ENCODE peak calls at places on chromosomes 16 and 17, in eight cellular contexts. Y is HS-27A; X is naive thymus-derived CD4-positive, alpha-beta T cell; C is ELR; K is skeletal muscle cell; D is stimulated activated CD4-positive, alpha-beta T cell treated with anti-CD3 and anti-CD28 coated beads, TNF-alpha, amount 100 ng/mL, for 1 hour; Z is hippocampal formation; V is K562. H is an unnamed sample.
A peak's percentile ranks its signal among the peaks of the same experiment; 100 is the strongest.

GRCh38 chr17:17749921-17750320 is 68.7 kb downstream of the RAI1 start:
- DNase-seq in Y (no peak), X (no peak), C (peak; percentile 59), K (no peak), D (no peak), Z (peak; percentile 58), V (peak; percentile 58), H (no peak)

GRCh38 chr16:58843675-58844074 is 109.6 kb upstream of the GOT2 start:
- DNase-seq in Y (no peak), X (no peak), C (peak; percentile 37), K (peak; percentile 7), D (no peak), Z (no peak), V (peak; percentile 53), H (no peak)

GRCh38 chr17:81030726-81031570 is 4.0 kb upstream of the BAIAP2 start:
- DNase-seq in Y (no peak), X (no peak), C (no peak), K (no peak), D (no peak), Z (no peak), V (no peak), H (no peak)

GRCh38 chr17:74816883-74817620 is 40.9 kb upstream of the NAT9 start:
- DNase-seq in Y (no peak), X (no peak), C (no peak), K (no peak), D (no peak), Z (no peak), V (no peak), H (no peak)

GRCh38 chr16:67022531-67023214 is 6.3 kb upstream of the CBFB start:
- DNase-seq in Y (no peak), X (no peak), C (no peak), K (no peak), D (no peak), Z (no peak), V (no peak), H (no peak)

GRCh38 chr17:17089206-17089550 is 46.9 kb downstream of the MPRIP start:
- DNase-seq in Y (no peak), X (no peak), C (no peak), K (no peak), D (no peak), Z (no peak), V (peak; percentile 22), H (no peak)

GRCh38 chr16:57781741-57782606 is 20.3 kb downstream of the KIFC3 start:
- DNase-seq in Y (no peak), X (no peak), C (peak; percentile 55), K (no peak), D (no peak), Z (no peak), V (no peak), H (no peak)

GRCh38 chr16:86584726-86585721 is 6.7 kb downstream of the FOXL1 start:
- DNase-seq in Y (peak; percentile 84), X (no peak), C (peak; percentile 83), K (no peak), D (no peak), Z (no peak), V (no peak), H (peak; percentile 58)

GRCh38 chr17:2947996-2948550 is 115.3 kb downstream of the OR1D5 start:
- DNase-seq in Y (no peak), X (no peak), C (no peak), K (no peak), D (no peak), Z (no peak), V (no peak), H (no peak)

GRCh38 chr17:13562271-13562800 is 39.4 kb downstream of the HS3ST3A1 start:
- DNase-seq in Y (no peak), X (no peak), C (peak; percentile 95), K (peak; percentile 89), D (no peak), Z (no peak), V (peak; percentile 49), H (no peak)

GRCh38 chr16:56634715-56635440 is 2.4 kb downstream of the MT1M start:
- DNase-seq in Y (no peak), X (no peak), C (no peak), K (no peak), D (no peak), Z (no peak), V (no peak), H (no peak)

GRCh38 chr16:63904930-63905329 is 1216.9 kb downstream of the CDH11 start:
- DNase-seq in Y (no peak), X (no peak), C (no peak), K (no peak), D (no peak), Z (no peak), V (no peak), H (no peak)

GRCh38 chr17:64326420-64327054 is 63.5 kb upstream of the TEX2 start:
- DNase-seq in Y (no peak), X (no peak), C (peak; percentile 60), K (no peak), D (no peak), Z (peak; percentile 43), V (no peak), H (no peak)

H was measured in type B pancreatic cell.